ENCODE peak calls at places on chromosomes 11 and 22, in five cellular contexts. J, V, T, U and X are unnamed samples.

GRCh38 chr11:119683783-119684182 is 45.2 kb downstream of the NECTIN1 start:
- DNase-seq in T (no peak), V (no peak), J (no peak), U (no peak), X (no peak)

GRCh38 chr11:6393989-6394670 is 3.9 kb downstream of the SMPD1 start:
- DNase-seq in T (no peak), J (no peak), V (no peak), U (no peak), X (no peak)

GRCh38 chr11:45105233-45105992 is 41.0 kb upstream of the PRDM11 start:
- DNase-seq in J (peak; percentile 93), T (peak; percentile 70), V (peak; percentile 26), U (peak; percentile 71), X (peak; percentile 79)

GRCh38 chr11:48012051-48012391 is 31.7 kb downstream of the PTPRJ start:
- DNase-seq in V (no peak), T (no peak), U (no peak), J (no peak), X (no peak)

GRCh38 chr22:21952586-21953571 is at the start of gene PPM1F:
- DNase-seq in J (peak; percentile 85), V (no peak), U (peak; percentile 92), T (peak; percentile 81), X (peak; percentile 72)

GRCh38 chr11:119369035-119369925 is 12.2 kb downstream of the USP2 start:
- DNase-seq in U (no peak), J (no peak), V (no peak), T (no peak), X (no peak)

GRCh38 chr22:27879923-27880322 is 39.1 kb downstream of the PITPNB start:
- DNase-seq in V (peak; percentile 13), J (peak; percentile 79), T (peak; percentile 57), U (no peak), X (peak; percentile 59)

GRCh38 chr11:11044137-11044855 is 186.4 kb upstream of the ZBED5 start:
- DNase-seq in U (no peak), V (no peak), T (no peak), J (no peak), X (no peak)

GRCh38 chr11:128467610-128468041 is 119.7 kb downstream of the ETS1 start:
- DNase-seq in T (no peak), U (no peak), J (no peak), V (peak; percentile 86), X (no peak)

GRCh38 chr11:75347781-75348613 is 3.5 kb downstream of the ARRB1 start:
- DNase-seq in U (peak; percentile 54), J (no peak), V (no peak), T (peak; percentile 94), X (no peak)

GRCh38 chr11:45382133-45382878 is 96.2 kb upstream of the SYT13 start:
- DNase-seq in T (no peak), J (no peak), U (no peak), V (no peak), X (no peak)

GRCh38 chr11:101880208-101880607 is 34.6 kb upstream of the CEP126 start:
- DNase-seq in U (no peak), J (peak; percentile 78), T (peak; percentile 61), V (peak; percentile 72), X (peak; percentile 77)

GRCh38 chr11:69360606-69361005 is 66.7 kb downstream of the MYEOV start:
- DNase-seq in U (no peak), V (no peak), T (no peak), J (no peak), X (no peak)

GRCh38 chr11:7060828-7061227 is 28.0 kb upstream of the RBMXL2 start:
- DNase-seq in U (no peak), T (peak; percentile 68), V (no peak), J (no peak), X (no peak)

GRCh38 chr22:36397081-36397766 is 9.5 kb upstream of the MYH9 start:
- DNase-seq in U (no peak), J (peak; percentile 44), V (no peak), T (no peak), X (peak; percentile 75)

GRCh38 chr11:128830836-128831780 is 36.0 kb downstream of the KCNJ1 start:
- DNase-seq in J (peak; percentile 91), U (peak; percentile 87), V (peak; percentile 68), T (peak; percentile 87), X (peak; percentile 82)

GRCh38 chr11:92870241-92870826 is 99.1 kb upstream of the MTNR1B start:
- DNase-seq in U (no peak), J (no peak), T (no peak), V (no peak), X (no peak)

GRCh38 chr11:121810291-121810690 is 305.7 kb downstream of the BLID start:
- DNase-seq in J (no peak), V (no peak), U (no peak), T (no peak), X (no peak)

GRCh38 chr11:33802414-33802950 is 28.2 kb upstream of the FBXO3 start:
- DNase-seq in V (peak; percentile 85), U (peak; percentile 36), T (peak; percentile 72), J (peak; percentile 97), X (peak; percentile 76)

GRCh38 chr11:66962247-66962646 is 4.1 kb upstream of the PC start:
- DNase-seq in V (no peak), U (no peak), J (no peak), T (no peak), X (no peak)

GRCh38 chr11:3000032-3000961 is 8.2 kb upstream of the NAP1L4 start:
- DNase-seq in V (no peak), U (peak; percentile 48), T (peak; percentile 55), J (no peak), X (no peak)

GRCh38 chr11:75013051-75013450 is 24.3 kb downstream of the NEU3 start:
- DNase-seq in U (no peak), T (no peak), J (no peak), V (no peak), X (peak; percentile 61)

GRCh38 chr11:83092488-83093384 is 21.0 kb upstream of the RAB30 start:
- DNase-seq in T (peak; percentile 34), U (no peak), J (no peak), V (peak; percentile 51), X (peak; percentile 95)

GRCh38 chr11:71449596-71449995 is 1.4 kb upstream of the DHCR7 start:
- DNase-seq in V (no peak), J (no peak), U (no peak), T (no peak), X (peak; percentile 22)
- H3K4me3 ChIP-seq in V (peak overlapping the region; percentile 77), J (peak overlapping the region; percentile 98), U (peak overlapping the region; percentile 85), T (peak overlapping the region; percentile 29), X (peak overlapping the region; percentile 88)

GRCh38 chr22:42127606-42128005 is 3.0 kb downstream of the CYP2D6 start:
- DNase-seq in U (no peak), T (no peak), J (no peak), V (no peak), X (no peak)

GRCh38 chr22:42134033-42135020 is 3.7 kb upstream of the CYP2D6 start:
- DNase-seq in T (no peak), J (no peak), U (no peak), V (no peak), X (no peak)

GRCh38 chr22:42131562-42131961 is 952 bp upstream of the CYP2D6 start:
- DNase-seq in U (no peak), J (peak; percentile 28), T (no peak), V (no peak), X (no peak)

GRCh38 chr22:42138122-42138770 is 7.6 kb upstream of the CYP2D6 start:
- DNase-seq in J (no peak), U (no peak), V (no peak), T (no peak), X (no peak)

DNA sequence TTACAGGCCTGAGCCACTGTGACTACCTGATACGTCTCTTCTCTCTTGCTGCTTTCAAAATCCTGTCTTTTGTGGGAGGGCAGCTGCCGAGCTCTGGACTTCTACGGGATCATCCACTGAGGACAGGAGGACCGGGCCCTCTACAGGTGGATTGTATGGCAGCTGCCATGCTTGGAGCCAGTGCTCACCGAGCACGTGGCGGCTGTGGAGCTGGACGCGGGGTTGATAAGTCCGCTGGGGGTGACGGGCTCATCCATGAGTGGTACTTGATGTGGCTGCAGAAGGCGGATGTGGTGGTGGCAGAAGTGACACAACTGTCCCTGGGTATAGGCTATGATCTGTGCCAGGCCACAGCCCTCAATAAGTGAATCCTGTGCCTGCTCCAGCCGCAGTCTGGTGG is 1.8 kb upstream of the CYP2D6 start:
- DNase-seq in U (no peak), J (peak; percentile 33), T (no peak), V (no peak), X (no peak)
- TF ChIP-seq CTCF in U (no peak), J (peak; percentile 31), T (no peak), V (no peak), X (no peak)

GRCh38 chr22:46061124-46061410 is 84.1 kb upstream of the WNT7B start:
- DNase-seq in V (no peak), T (no peak), J (no peak), U (no peak), X (peak; percentile 5)

GRCh38 chr22:46057762-46058420 is 80.9 kb upstream of the WNT7B start:
- DNase-seq in J (no peak), U (peak; percentile 45), V (no peak), T (no peak), X (no peak)

GRCh38 chr22:46060292-46061123 is 83.5 kb upstream of the WNT7B start:
- DNase-seq in V (no peak), T (no peak), U (peak; percentile 3), J (no peak), X (peak; percentile 4)

GRCh38 chr22:46057206-46057605 is 80.2 kb upstream of the WNT7B start:
- DNase-seq in J (no peak), T (no peak), V (no peak), U (peak; percentile 66), X (peak; percentile 2)

DNA sequence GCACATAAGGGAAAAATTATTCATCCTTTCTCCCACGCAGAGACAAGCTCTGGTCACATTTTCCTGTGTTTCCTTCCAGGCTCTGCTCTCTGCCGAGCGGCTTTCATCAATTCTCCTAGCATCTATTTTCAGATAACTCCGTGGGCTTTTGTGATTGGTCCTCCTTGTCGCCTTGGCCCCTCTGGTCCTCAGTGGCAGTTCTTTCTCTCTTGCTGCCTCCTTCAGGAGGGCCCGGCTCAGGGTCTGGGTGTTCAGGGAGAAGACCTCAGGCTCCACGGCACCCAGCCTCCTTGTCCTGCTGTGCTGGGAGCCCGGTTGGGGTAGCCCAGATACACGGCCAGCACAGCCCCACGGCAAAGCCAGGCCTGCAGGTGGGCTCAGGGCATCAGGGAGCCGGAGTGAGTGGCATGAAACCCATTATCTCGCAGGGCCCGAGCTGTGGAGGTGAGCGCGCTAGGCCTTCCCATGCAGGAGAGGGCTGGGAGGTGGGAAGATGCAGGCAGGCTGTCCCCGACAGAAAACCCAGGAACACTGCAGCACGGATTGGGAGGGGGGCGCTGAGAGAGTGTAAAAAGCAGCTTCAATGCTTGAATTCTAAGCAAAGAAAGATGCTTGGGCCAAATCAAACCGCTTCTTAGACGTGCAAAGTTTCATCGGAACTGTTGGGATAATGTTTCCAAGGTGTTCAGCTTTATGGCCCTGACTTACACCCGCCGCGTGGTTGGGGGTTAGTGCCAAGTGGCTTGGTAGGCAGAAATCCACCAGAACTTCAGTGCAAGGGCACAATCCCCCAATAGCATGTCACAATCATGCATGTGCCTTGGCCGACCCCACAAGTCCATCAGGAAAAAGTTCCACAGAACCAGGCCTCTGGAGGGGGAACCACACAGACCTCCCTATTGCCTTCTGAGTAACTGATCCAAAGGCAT is 81.9 kb upstream of the WNT7B start:
- DNase-seq in V (no peak), T (no peak), U (no peak), J (no peak), X (no peak)
- H3K4me1 ChIP-seq in V (peaks cover 12% of the 10 kb centered on the region), T (peaks cover 48% of the 10 kb centered on the region), U (peaks cover 39% of the 10 kb centered on the region), J (peaks cover 18% of the 10 kb centered on the region), X (no peaks in the 10 kb centered on the region)

DNA sequence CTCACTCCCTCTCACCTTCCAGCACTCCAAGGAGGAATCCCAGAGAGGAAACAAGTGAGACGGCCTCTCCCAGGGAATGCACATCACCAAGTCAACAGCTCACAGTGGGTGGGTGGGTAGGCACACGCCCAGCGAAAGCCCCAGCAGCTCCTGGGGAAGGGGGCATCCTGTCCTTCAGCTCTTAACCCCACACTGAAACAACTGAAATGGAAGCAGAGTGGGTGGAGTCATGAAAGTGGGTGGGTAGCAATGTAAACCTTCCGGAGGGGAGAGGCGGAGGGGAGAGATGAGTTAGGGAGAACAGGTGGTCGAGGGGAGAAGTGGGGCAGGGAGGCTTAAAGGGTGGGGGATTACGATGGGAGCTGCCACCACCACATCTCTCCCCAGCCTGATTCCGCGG is 5.4 kb downstream of the MCHR1 start:
- DNase-seq in V (no peak), T (no peak), J (peak; percentile 89), U (no peak), X (no peak)
- H3K4me3 ChIP-seq in V (no peak overlapping the region), T (no peak overlapping the region), J (peak overlapping the region; percentile 24), U (no peak overlapping the region), X (no peak overlapping the region)